ENCODE peak calls at places on chromosomes 2 and 18, in nine cellular contexts. C is mammary epithelial cell; N is stimulated activated CD8-positive, alpha-beta memory T cell treated with anti-CD3 and anti-CD28 coated beads, Interleukin-4, amount 100 ng/mL, for 4 hours; E is HEK293T; D is GM13976; B is glutamatergic neuron; X is left lobe of liver; M is AG08396; O is KG1. G is an unnamed sample.
A peak's percentile ranks its signal among the peaks of the same experiment; 100 is the strongest.

GRCh38 chr18:3654442-3655253 is 204.7 kb downstream of the TGIF1 start:
- DNase-seq in C (no peak), N (no peak), E (no peak), D (no peak), B (no peak), X (no peak), M (no peak), O (no peak), G (no peak)

GRCh38 chr2:86062043-86062442 is 43.6 kb downstream of the POLR1A start:
- DNase-seq in C (peak; percentile 14), N (no peak), E (no peak), D (no peak), B (no peak), X (no peak), M (peak; percentile 49), O (no peak), G (no peak)

GRCh38 chr2:38797276-38797675 is 19.3 kb downstream of the GEMIN6 start:
- DNase-seq in C (no peak), N (no peak), E (no peak), D (no peak), B (no peak), X (no peak), M (peak; percentile 7), O (no peak), G (no peak)

GRCh38 chr2:7437716-7438648 is 520.8 kb downstream of the RNF144A start:
- DNase-seq in C (no peak), N (no peak), E (no peak), D (no peak), B (no peak), X (no peak), M (no peak), O (no peak), G (no peak)

GRCh38 chr2:133232556-133232955 is 335.7 kb downstream of the NCKAP5 start:
- DNase-seq in C (no peak), N (no peak), E (no peak), D (no peak), B (no peak), X (no peak), M (no peak), O (no peak), G (no peak)

GRCh38 chr18:3328522-3328921 is 66.6 kb downstream of the MYL12B start:
- DNase-seq in C (no peak), N (no peak), E (no peak), D (no peak), B (no peak), X (no peak), M (no peak), O (no peak), G (no peak)

GRCh38 chr2:46803911-46804670 is 111.5 kb downstream of the MCFD2 start:
- DNase-seq in C (peak; percentile 94), N (no peak), E (no peak), D (no peak), B (no peak), X (peak; percentile 18), M (peak; percentile 83), O (no peak), G (peak; percentile 75)

GRCh38 chr2:86221066-86221684 is 21.9 kb downstream of the MRPL35 start:
- DNase-seq in C (peak; percentile 32), N (no peak), E (peak; percentile 61), D (peak; percentile 69), B (peak; percentile 53), X (peak; percentile 45), M (peak; percentile 53), O (no peak), G (peak; percentile 62)

GRCh38 chr2:124983595-124983994 is 958.5 kb downstream of the CNTNAP5 start:
- DNase-seq in C (peak; percentile 65), N (no peak), E (no peak), D (no peak), B (no peak), X (no peak), M (no peak), O (no peak), G (no peak)

GRCh38 chr2:217331577-217332139 is 471.8 kb upstream of the TNP1 start:
- DNase-seq in C (peak; percentile 69), N (no peak), E (no peak), D (no peak), B (no peak), X (no peak), M (peak; percentile 60), O (no peak), G (peak; percentile 83)

GRCh38 chr18:36470896-36471295 is 173.4 kb downstream of the FHOD3 start:
- DNase-seq in C (no peak), N (no peak), E (no peak), D (no peak), B (no peak), X (no peak), M (no peak), O (no peak), G (no peak)

GRCh38 chr2:88190808-88191721 is 20.9 kb downstream of the THNSL2 start:
- DNase-seq in C (peak; percentile 13), N (no peak), E (peak; percentile 71), D (peak; percentile 73), B (peak; percentile 63), X (no peak), M (peak; percentile 56), O (no peak), G (peak; percentile 39)

GRCh38 chr2:101733257-101733993 is 35.9 kb downstream of the MAP4K4 start:
- DNase-seq in C (no peak), N (no peak), E (no peak), D (no peak), B (no peak), X (peak; percentile 59), M (no peak), O (no peak), G (no peak)

G was measured in Calu3.